ENCODE peak calls at places on chromosome 20, in six cellular contexts. S, Y, G, Q, E and W are unnamed samples.

GRCh38 chr20:38477747-38478146 is 5.1 kb downstream of the RALGAPB start:
- DNase-seq in G (no peak), S (no peak), E (no peak), Y (no peak), Q (no peak), W (no peak)

GRCh38 chr20:20017852-20018245 is 687 bp downstream of the NAA20 start:
- DNase-seq in E (no peak), G (no peak), S (no peak), Y (no peak), Q (no peak), W (no peak)

GRCh38 chr20:55530763-55531162 is 474.6 kb downstream of the CBLN4 start:
- DNase-seq in Q (no peak), S (no peak), E (no peak), G (no peak), Y (no peak), W (no peak)

GRCh38 chr20:46206025-46206424 is 87.9 kb downstream of the CD40 start:
- DNase-seq in G (no peak), Q (no peak), Y (peak; percentile 66), S (peak; percentile 36), E (no peak), W (no peak)

GRCh38 chr20:44390280-44390679 is 34.8 kb downstream of the HNF4A start:
- DNase-seq in G (no peak), Y (no peak), Q (no peak), E (no peak), S (no peak), W (no peak)

GRCh38 chr20:5974531-5974930 is 24.1 kb downstream of the MCM8 start:
- DNase-seq in Q (no peak), G (no peak), S (no peak), Y (peak; percentile 14), E (no peak), W (no peak)

GRCh38 chr20:58014628-58015315 is 213.7 kb downstream of the ANKRD60 start:
- DNase-seq in G (no peak), Y (no peak), Q (no peak), S (no peak), E (no peak), W (no peak)

GRCh38 chr20:62359491-62360121 is 7.5 kb downstream of the LAMA5 start:
- DNase-seq in Q (no peak), S (peak; percentile 56), E (no peak), G (no peak), Y (peak; percentile 63), W (no peak)

GRCh38 chr20:57693002-57693582 is 16.7 kb downstream of the PMEPA1 start:
- DNase-seq in S (no peak), Y (no peak), E (no peak), Q (no peak), G (no peak), W (no peak)

GRCh38 chr20:44541957-44542356 is 20.1 kb upstream of the SERINC3 start:
- DNase-seq in S (no peak), Q (no peak), E (no peak), Y (no peak), G (no peak), W (no peak)

GRCh38 chr20:4702562-4703280 is 19.0 kb upstream of the PRND start:
- DNase-seq in G (no peak), S (no peak), Q (no peak), Y (no peak), E (no peak), W (no peak)

GRCh38 chr20:37990571-37991151 is 42.6 kb downstream of the TTI1 start:
- DNase-seq in Q (no peak), G (no peak), Y (peak; percentile 83), S (peak; percentile 71), E (no peak), W (no peak)

GRCh38 chr20:51034988-51035656 is 12.2 kb upstream of the KCNG1 start:
- DNase-seq in Q (no peak), S (no peak), E (no peak), Y (no peak), G (no peak), W (no peak)

GRCh38 chr20:57514273-57514751 is 10.6 kb downstream of the CTCFL start:
- DNase-seq in E (peak; percentile 23), Q (peak; percentile 37), S (peak; percentile 45), G (no peak), Y (peak; percentile 71), W (peak; percentile 79)

GRCh38 chr20:57030611-57031600 is 235.5 kb downstream of the BMP7 start:
- DNase-seq in E (no peak), G (no peak), S (no peak), Y (peak; percentile 12), Q (no peak), W (no peak)